ENCODE peak calls at places on chromosomes 1 and 21, in seven cellular contexts. I is HepG2, Y is SK-N-SH, R is GM12891, D is K562, M is GM12878, T is H1. S is an unnamed sample.
A peak's percentile ranks its signal among the peaks of the same experiment; 100 is the strongest.

GRCh38 chr1:98336472-98337118 is 324.9 kb upstream of the SNX7 start:
- DNase-seq in R (no peak), I (no peak), D (no peak), M (no peak), Y (no peak), T (no peak), S (no peak)

GRCh38 chr1:75171876-75172275 is 37.7 kb downstream of the LHX8 start:
- DNase-seq in T (no peak), D (no peak), M (no peak), Y (no peak), R (no peak), I (no peak), S (no peak)

GRCh38 chr1:154352245-154352580 is 26.9 kb downstream of the ATP8B2 start:
- DNase-seq in I (no peak), T (no peak), R (no peak), M (no peak), D (no peak), Y (peak; percentile 25), S (no peak)

GRCh38 chr1:214718724-214719123 is 115.7 kb downstream of the CENPF start:
- DNase-seq in R (no peak), D (no peak), Y (no peak), I (no peak), T (no peak), M (no peak), S (no peak)

GRCh38 chr1:63713627-63714481 is 60.0 kb upstream of the ROR1 start:
- DNase-seq in M (no peak), D (no peak), Y (no peak), R (no peak), T (no peak), I (no peak), S (no peak)

GRCh38 chr21:25863747-25864146 is 129.0 kb downstream of the GABPA start:
- DNase-seq in D (no peak), T (no peak), R (no peak), Y (no peak), I (no peak), M (no peak), S (no peak)

GRCh38 chr1:231233735-231234417 is 7.1 kb upstream of the GNPAT start:
- DNase-seq in M (no peak), Y (no peak), D (no peak), I (peak; percentile 98), T (no peak), R (no peak), S (no peak)

GRCh38 chr21:42431196-42431595 is 27.5 kb downstream of the UBASH3A start:
- DNase-seq in I (no peak), Y (no peak), D (no peak), T (no peak), R (no peak), M (no peak), S (no peak)

DNA sequence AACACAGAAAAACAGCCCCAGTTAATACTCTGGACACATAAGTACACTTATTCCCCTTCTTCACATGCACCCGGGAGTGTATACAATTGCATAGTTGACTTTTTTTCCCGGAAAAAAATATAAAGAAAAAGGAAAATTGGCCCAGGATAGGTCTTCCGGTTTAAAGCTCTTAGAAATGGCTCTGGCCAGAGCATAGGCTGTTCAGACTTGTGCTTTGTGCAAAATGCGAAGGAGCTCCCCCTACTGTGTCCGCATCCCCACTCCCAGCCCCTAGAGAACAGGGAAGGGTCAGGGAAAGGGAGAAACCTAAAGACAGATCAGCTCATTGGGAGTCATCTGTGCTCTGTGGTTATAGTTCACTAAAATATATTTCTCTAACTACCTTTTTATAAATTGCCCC is 5.5 kb upstream of the MTMR11 start:
- DNase-seq in R (no peak), T (no peak), Y (peak; percentile 82), I (peak; percentile 56), M (no peak), D (peak; percentile 72), S (no peak)
- TF ChIP-seq POLR2AphosphoS5 in R (no peak), T (no peak), Y (no peak), I (no peak), M (no peak), D (no peak), S (no peak)

DNA sequence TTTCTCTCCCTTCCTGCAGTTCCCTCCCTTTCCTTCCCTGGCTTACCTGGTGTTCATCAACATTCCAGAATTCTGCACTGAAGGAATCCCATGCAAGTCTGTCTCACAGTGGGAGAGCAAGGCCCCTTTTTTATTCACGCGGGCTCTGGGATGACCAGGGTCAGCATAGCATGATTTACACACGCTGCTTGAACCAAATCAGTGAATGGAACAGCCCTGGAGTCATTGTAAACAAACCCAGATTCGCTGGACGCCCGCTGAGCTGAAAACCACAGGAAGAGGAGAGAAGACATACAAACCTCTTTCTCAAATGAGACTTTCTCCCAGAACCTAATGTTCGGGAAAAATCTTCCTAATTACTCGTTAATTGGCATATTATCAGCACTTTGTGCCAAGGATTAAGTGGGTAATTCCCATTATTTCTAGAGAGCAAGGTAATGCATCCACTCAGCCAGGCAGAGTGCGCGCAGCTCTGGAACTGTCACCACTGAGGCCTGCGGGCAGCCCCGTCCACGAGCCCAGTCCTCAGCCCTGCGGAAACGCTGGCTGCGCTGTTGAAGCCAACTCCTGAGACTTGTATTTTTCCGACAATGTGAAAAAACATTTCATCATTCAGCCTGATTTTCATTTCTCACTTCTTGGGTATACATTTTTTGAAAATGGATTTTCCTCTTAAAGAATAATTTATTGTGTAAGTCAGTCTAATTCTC is 140.0 kb downstream of the ETS2 start:
- DNase-seq in Y (no peak), T (peak; percentile 59), I (no peak), D (no peak), M (no peak), R (no peak), S (no peak)
- TF ChIP-seq TAF1 in Y (no peak), T (no peak), I (no peak), D (no peak), M (no peak), R (no peak), S (no peak)

GRCh38 chr1:205598841-205599666 is 32.8 kb downstream of the ELK4 start:
- DNase-seq in I (no peak), R (no peak), D (no peak), M (no peak), T (no peak), Y (no peak), S (no peak)
- TF ChIP-seq POLR2AphosphoS5 in I (no peak), R (no peak), D (no peak), M (no peak), T (no peak), Y (peak; percentile 25), S (no peak)

DNA sequence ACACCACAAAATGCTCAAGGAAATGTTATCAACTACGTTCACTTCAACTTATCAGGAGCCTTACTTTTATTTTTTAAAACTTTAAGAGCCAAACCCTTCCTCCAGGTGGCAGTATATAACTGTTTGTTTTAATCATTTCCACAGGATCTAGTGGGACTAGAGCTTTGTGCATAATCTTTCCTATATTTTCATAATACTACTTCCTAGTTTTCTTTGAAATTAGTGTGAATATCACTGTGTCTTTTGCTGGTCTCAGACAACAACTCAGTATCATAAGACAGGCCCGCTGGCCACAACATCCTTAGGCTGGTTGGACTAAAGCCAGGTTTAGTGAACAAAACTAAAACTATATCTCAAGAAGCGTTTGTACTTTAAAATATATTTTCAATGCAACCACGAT is 145.5 kb downstream of the TIAM1 start:
- DNase-seq in Y (peak; percentile 55), D (peak; percentile 63), R (no peak), I (peak; percentile 30), M (no peak), T (no peak), S (no peak)
- TF ChIP-seq TAF1 in Y (no peak), D (no peak), R (no peak), I (no peak), M (no peak), T (no peak), S (no peak)

GRCh38 chr1:178724734-178725602 is at the start of gene RALGPS2:
- DNase-seq in T (peak; percentile 79), R (peak; percentile 45), M (no peak), Y (peak; percentile 96), I (peak; percentile 58), D (peak; percentile 84), S (peak; percentile 37)
- TF ChIP-seq POLR2AphosphoS5 in T (peak; percentile 42), R (no peak), M (no peak), Y (peak; percentile 31), I (peak; percentile 60), D (no peak), S (no peak)

DNA sequence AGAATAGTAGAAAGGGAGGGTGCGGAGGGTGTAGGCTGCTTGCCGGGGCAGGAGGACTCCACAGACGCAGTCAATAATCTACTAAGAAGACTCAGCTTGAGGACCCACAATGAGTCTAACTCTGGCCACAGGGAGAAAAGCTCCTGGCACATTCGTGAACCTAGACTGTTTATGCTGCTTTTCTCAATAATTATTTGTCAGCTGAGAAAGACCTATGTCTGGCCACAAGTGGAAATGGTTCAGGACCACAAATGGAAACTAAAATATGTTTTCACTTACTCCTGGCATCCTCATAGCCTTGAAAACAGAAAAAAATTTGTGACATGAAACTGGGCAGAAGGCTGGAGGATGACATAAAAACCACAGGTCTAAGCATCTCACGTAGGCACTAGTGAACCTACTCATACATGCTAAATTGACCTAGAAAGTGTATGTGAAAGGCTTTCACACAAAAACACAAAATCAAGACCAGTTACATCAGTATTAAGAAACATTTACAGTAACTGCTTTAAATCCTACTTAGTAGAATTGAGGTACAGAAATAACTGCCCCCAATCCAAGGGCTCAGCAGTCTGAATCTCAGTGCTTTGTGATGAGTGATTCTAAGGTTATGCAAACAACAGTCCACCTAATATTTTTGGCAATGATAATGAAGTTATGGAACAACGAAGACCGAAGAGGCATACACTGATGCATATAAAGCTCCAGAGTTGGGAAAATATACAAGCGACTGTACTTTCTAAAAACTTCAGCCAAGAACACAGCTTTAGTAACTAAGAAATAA is 159.5 kb downstream of the SLC45A1 start:
- DNase-seq in M (peak; percentile 93), D (no peak), I (no peak), T (no peak), R (no peak), Y (no peak), S (no peak)
- TF ChIP-seq TAF1 in M (no peak), D (no peak), I (no peak), T (no peak), R (no peak), Y (no peak), S (no peak)

DNA sequence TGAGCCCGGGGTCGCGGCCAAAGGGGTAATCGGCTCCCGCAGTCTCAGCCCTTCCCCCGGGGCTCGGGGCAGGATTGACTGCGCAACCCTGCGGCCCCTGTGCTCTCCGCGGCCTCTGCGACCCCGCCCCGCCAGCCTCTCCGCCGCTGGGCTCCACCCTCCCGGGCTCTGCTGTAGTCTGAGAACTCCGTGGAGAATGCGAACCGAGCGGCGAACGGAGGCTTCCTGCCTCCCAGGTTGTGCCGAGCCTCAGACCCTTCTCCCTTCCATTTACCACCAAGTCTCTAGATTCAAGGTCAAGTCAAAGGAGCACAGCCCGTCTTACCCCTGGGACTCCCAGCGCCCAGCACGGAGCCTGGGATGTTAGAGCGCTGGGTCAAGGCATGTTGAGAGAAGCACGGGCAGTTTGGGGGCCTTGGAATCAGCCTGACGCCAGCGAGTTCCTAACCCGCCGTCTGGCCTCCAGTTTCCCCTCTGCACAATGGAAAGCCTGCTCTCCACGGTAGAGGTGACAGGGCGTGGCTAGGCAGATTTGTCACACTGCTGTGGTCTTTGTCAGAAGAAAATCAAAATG is 3.0 kb downstream of the ATP2B4 start:
- DNase-seq in I (no peak), M (no peak), T (peak; percentile 77), D (peak; percentile 70), R (no peak), Y (no peak), S (peak; percentile 32)
- TF ChIP-seq POLR2AphosphoS5 in I (no peak), M (no peak), T (no peak), D (no peak), R (no peak), Y (no peak), S (no peak)

S was measured in GM12892.